ENCODE peak calls at places on chromosomes 3 and 15, in nine cellular contexts. N is hepatocyte, D is fibroblast of the aortic adventitia, F is choroid plexus epithelial cell, R is psoas muscle, W is cardiac muscle cell, Y is PC-3, O is Peyer's patch, S is lower lobe of right lung. M is an unnamed sample.

GRCh38 chr15:85689729-85690128 is 105.0 kb downstream of the KLHL25 start:
- DNase-seq in N (peak), D (peak), F (peak), R (peak), W (peak), Y (no peak), O (peak), S (peak), M (peak)

GRCh38 chr15:89822611-89822950 is 7.9 kb upstream of the ANPEP start:
- DNase-seq in N (no peak), D (no peak), F (no peak), R (no peak), W (no peak), Y (no peak), O (no peak), S (no peak), M (no peak)

GRCh38 chr3:188507244-188507720 is 353.3 kb downstream of the LPP start:
- DNase-seq in N (peak), D (peak), F (peak), R (no peak), W (peak), Y (no peak), O (no peak), S (peak), M (no peak)

GRCh38 chr15:82851981-82852511 is 42.6 kb downstream of the WHAMM start:
- DNase-seq in N (no peak), D (peak), F (peak), R (no peak), W (no peak), Y (no peak), O (peak), S (no peak), M (no peak)

GRCh38 chr3:126019683-126020082 is 50.7 kb downstream of the ROPN1B start:
- DNase-seq in N (no peak), D (no peak), F (no peak), R (no peak), W (no peak), Y (no peak), O (no peak), S (no peak), M (no peak)

GRCh38 chr15:63189955-63190691 is 717 bp downstream of the RAB8B start:
- DNase-seq in N (no peak), D (peak), F (no peak), R (no peak), W (no peak), Y (no peak), O (no peak), S (no peak), M (no peak)

GRCh38 chr15:31145271-31145911 is 43.9 kb upstream of the TRPM1 start:
- DNase-seq in N (no peak), D (peak), F (peak), R (no peak), W (peak), Y (peak), O (no peak), S (no peak), M (peak)

GRCh38 chr3:52393131-52393807 is 51.6 kb downstream of the SEMA3G start:
- DNase-seq in N (no peak), D (no peak), F (no peak), R (peak), W (no peak), Y (no peak), O (no peak), S (peak), M (no peak)

GRCh38 chr15:98231696-98232440 is 271.4 kb downstream of the ARRDC4 start:
- DNase-seq in N (no peak), D (no peak), F (peak), R (no peak), W (peak), Y (no peak), O (no peak), S (no peak), M (no peak)

DNA sequence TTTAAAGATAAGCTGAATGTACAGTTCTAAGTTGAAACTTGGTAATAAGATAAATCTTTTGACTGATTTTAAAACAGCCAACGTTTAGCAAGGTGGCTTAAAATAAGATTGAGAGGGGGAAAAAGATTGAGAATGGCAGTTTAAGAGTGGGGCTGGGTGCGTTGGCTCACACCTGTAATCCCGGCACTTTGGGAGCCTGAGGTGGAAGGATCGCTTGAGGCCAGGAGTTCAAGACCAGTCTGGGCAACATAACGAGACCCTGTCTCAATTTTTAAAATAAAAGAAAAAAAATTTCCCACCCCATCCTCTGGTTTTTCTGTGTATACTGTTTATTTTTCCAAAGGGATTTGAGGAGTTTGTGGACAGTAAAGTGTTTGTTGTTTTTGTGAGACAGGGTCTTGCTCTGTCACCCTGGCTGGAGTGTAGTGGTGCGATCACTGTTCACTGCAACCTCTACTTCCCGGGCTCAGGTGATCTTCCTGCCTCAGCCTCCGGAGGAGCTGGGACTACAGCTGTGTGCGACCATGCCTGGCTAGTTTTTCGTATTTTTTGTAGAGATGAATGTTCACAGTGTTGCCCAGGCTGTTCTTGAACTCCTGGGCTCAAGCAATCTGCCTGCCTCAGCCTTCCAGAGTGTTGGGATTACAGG is 3.0 kb downstream of the MAPK6 start:
- DNase-seq in N (no peak), D (no peak), F (no peak), R (no peak), W (no peak), Y (no peak), O (no peak), S (no peak), M (no peak)
- H3K4me3 ChIP-seq in N (peak), D (peak), F (peak), R (peak), W (no peak), Y (peak), O (peak), S (no peak), M (no peak)

DNA sequence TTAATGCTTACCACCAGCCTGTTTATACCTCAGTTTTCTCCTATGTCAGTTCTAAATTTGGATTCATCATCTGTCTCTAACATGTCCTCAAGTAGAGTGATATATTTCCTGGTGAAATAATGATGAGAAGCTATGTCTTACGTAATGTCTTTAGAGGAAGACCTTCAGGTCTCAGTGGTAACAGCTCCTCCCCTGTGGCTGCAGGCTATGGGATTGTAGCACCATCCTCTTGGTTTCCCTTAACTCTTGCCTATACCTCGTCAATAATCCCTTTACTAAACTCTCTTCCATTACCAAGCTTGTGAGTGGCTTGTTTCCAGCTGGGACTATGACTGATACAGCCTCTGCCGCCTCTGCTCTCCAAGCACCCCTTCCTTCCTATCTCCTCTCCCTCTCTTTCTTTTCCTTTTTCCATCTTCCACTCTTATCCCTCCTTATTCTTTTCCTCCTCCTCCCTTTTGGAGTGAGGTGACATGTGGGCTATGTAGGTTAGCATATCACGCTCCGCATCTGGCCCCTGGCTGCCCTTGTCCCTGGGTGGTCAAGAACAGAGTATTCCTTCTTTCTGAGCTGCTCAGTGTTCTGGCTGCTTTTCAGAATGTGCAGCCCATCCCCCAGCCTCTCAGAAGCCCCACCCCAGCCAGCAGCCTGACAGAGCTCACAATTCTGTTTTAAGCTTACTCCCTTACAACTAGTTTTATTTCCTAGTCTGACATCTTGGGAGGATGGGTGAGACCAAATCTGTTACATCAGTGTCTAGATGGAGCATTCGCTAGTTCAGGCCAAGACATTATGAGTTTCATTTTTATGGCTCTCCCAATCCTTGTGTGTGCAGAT is 74.9 kb upstream of the RNU6-1 start:
- DNase-seq in N (peak), D (peak), F (peak), R (peak), W (peak), Y (peak), O (peak), S (peak), M (no peak)
- H3K4me3 ChIP-seq in N (no peak), D (no peak), F (no peak), R (no peak), W (no peak), Y (peak), O (no peak), S (no peak), M (no peak)

DNA sequence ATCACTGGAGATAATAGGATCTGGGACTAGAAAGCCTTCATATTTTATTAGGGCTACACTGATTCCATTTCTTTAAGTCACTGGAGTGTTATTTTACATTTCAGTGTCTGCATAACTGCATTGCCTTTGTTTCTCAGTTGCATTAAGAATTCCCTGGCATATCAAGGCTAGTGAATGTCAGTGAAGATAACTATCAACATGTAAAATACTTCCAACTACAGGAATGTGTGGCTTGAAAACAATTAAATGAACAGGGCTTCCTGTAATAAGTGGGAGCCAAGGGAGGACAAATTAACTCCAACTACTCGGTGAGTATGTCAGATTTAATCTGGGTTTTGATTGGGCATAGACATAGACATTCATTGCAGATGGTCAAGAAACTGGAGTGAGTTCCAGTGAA is 628.5 kb downstream of the ROBO2 start:
- DNase-seq in N (no peak), D (no peak), F (no peak), R (no peak), W (no peak), Y (no peak), O (no peak), S (no peak), M (no peak)
- H3K4me3 ChIP-seq in N (no peak), D (no peak), F (no peak), R (no peak), W (no peak), Y (no peak), O (no peak), S (no peak), M (no peak)

DNA sequence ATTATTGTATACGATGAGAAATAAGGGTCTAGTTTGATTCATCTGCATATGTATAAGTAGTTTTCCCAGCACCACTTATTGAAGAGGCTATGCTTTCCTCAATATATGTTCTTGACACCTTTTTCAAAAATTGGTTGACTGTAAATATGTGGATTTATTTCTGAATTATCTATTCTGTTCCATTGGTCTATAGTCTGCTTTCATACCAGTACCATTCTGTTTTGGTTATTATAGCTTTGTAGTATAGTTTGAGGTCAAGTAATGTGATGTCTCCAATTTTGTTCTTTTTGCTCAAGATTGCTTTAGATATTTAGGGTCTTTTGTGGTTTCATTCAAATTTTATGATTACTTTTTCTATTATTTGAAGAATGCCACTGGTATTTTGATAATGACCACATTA is 103.8 kb upstream of the LIPC start:
- DNase-seq in N (no peak), D (no peak), F (no peak), R (no peak), W (no peak), Y (no peak), O (no peak), S (no peak), M (no peak)
- H3K4me3 ChIP-seq in N (no peak), D (no peak), F (no peak), R (no peak), W (no peak), Y (no peak), O (no peak), S (no peak), M (no peak)

GRCh38 chr3:81989274-81989673 is 227.8 kb upstream of the GBE1 start:
- DNase-seq in N (no peak), D (no peak), F (no peak), R (no peak), W (no peak), Y (no peak), O (no peak), S (no peak), M (no peak)
- H3K4me3 ChIP-seq in N (no peak), D (no peak), F (no peak), R (no peak), W (no peak), Y (no peak), O (no peak), S (no peak), M (no peak)